ENCODE peak calls at places on chromosomes 13 and 19, in seven cellular contexts. Y is brain microvascular endothelial cell, N is mucosa of descending colon, E is AG09309, R is dorsolateral prefrontal cortex, P is left ventricle myocardium inferior, M is MM.1S. B is an unnamed sample.

GRCh38 chr13:63497601-63498000 is 2082.0 kb upstream of the PCDH20 start:
- DNase-seq in M (no peak), P (no peak), R (no peak), N (no peak), Y (no peak), E (no peak), B (no peak)

GRCh38 chr13:91351123-91351522 is 3.6 kb downstream of the MIR17HG start:
- DNase-seq in M (no peak), E (no peak), Y (no peak), N (no peak), R (no peak), P (no peak), B (no peak)

GRCh38 chr13:45537506-45537905 is 72.8 kb downstream of the COG3 start:
- DNase-seq in M (no peak), E (no peak), P (no peak), R (no peak), N (no peak), Y (no peak), B (no peak)

GRCh38 chr19:43511324-43511723 is 6.8 kb upstream of the PHLDB3 start:
- DNase-seq in M (no peak), N (no peak), P (no peak), Y (no peak), R (no peak), E (no peak), B (no peak)

GRCh38 chr13:75744127-75744526 is 108.0 kb downstream of the LMO7 start:
- DNase-seq in E (no peak), R (no peak), Y (no peak), M (no peak), N (no peak), P (no peak), B (no peak)

GRCh38 chr13:50810468-50810867 is 33.0 kb downstream of the DLEU7 start:
- DNase-seq in M (no peak), Y (no peak), R (no peak), N (no peak), E (no peak), P (no peak), B (no peak)

GRCh38 chr13:40681341-40682051 is 15.1 kb upstream of the FOXO1 start:
- DNase-seq in E (no peak), N (no peak), M (no peak), Y (no peak), P (no peak), R (no peak), B (no peak)

GRCh38 chr13:77448689-77449088 is 86.8 kb upstream of the SCEL start:
- DNase-seq in Y (no peak), R (no peak), P (no peak), M (no peak), N (no peak), E (no peak), B (no peak)

GRCh38 chr19:34881982-34882381 is 44.7 kb upstream of the ZNF30 start:
- DNase-seq in M (no peak), E (no peak), R (no peak), P (no peak), N (no peak), Y (no peak), B (no peak)

GRCh38 chr13:27341616-27342015 is 71.0 kb downstream of the RASL11A start:
- DNase-seq in R (no peak), Y (no peak), M (no peak), N (no peak), P (no peak), E (no peak), B (no peak)

GRCh38 chr19:6035026-6035425 is 57.1 kb upstream of the RANBP3 start:
- DNase-seq in M (no peak), E (no peak), N (no peak), R (peak), Y (no peak), P (no peak), B (no peak)

GRCh38 chr19:7509625-7510024 is 6.3 kb upstream of the ZNF358 start:
- DNase-seq in M (no peak), R (no peak), P (no peak), E (no peak), N (no peak), Y (no peak), B (no peak)

GRCh38 chr19:49150106-49150943 is 4.9 kb downstream of the HRC start:
- DNase-seq in R (peak), Y (peak), M (peak), E (peak), P (peak), N (peak), B (peak)

GRCh38 chr13:81487151-81487550 is 1146.2 kb upstream of the SPRY2 start:
- DNase-seq in R (no peak), E (no peak), Y (peak), M (peak), N (peak), P (no peak), B (no peak)

GRCh38 chr13:113555141-113555540 is 29.4 kb upstream of the TFDP1 start:
- DNase-seq in R (no peak), Y (no peak), N (no peak), M (no peak), P (no peak), E (no peak), B (no peak)

GRCh38 chr13:76516013-76516412 is 370.2 kb downstream of the KCTD12 start:
- DNase-seq in R (no peak), Y (peak), N (no peak), P (no peak), E (peak), M (no peak), B (no peak)

GRCh38 chr19:46288896-46289588 is 7.8 kb upstream of the HIF3A start:
- DNase-seq in Y (peak), M (no peak), P (peak), R (no peak), E (peak), N (no peak), B (no peak)

DNA sequence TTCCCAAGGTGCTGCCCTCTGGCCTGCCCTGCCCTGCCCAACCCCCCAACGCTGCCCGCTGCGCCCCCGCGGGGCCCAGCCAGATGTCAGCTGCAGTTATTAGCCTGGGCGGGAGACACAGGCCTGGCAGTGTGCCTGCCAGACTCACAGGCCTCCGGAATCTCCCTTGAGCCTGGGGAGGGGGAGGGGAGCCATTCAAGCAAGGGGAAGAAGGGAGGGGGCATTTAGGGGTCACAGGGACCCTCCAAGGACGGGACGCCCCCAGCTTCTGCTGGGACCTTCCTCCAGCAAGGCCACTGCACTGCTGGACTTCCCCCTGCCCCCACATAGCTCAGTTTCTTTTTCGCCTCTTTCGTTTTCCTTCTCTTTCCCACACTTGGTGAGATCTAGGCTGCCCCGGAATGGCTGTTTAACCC is 2.6 kb upstream of the JUNB start:
- DNase-seq in N (peak), E (no peak), Y (peak), P (peak), M (peak), R (peak), B (peak)
- TF ChIP-seq CTCF in N (no peak), E (no peak), Y (no peak), P (no peak), M (peak), R (no peak), B (peak)

DNA sequence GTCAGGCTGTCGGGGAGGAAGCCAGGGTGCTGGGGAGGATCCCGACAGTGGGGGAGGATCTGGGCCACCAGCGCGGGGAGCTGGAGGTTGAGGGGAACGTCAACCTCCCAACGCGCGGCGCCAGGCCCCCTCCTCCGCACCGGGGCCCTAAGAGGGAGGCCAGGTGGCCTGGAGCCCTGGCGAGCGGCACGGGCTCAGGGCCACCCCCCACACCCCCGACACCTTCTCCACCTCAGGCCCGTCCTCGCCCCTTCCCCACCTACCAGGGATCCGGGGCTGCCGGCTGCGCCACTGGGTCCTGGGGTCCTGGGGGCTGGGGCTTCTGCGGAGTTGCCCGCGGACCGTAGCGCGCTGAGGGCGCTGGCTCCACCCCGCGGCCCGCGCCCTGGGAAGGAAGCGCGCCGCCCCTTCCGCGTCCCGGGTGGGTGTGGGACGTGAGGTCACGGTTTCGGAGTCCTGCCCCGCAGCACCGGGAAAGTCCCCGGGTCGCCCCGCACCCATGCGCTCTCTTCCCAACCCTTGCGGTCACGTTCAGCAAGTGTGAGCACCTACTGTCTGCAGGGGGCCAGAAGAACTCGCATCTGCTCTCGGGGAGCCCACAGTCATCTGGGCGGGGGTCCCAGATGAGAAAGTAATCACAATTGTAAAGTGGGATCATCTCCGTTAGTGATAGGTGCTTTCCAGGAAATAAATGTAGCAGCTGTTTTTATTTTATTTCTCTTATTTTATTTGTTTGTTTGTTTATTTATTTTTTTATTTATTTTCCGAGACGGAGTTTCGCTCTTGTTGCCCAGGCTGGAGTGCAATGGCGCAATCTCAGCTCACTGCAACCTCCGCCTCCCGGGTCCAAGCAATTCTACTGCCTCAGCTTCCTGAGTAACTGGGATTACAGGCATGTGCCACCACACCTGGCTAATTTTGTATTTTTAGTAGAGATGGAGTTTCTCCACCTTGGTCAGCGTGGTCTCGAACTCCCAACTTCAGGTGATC is at the start of gene TICAM1:
- DNase-seq in P (peak), M (peak), R (no peak), E (no peak), Y (peak), N (peak), B (peak)
- H3K4me3 ChIP-seq in P (peak), M (peak), R (peak), E (peak), Y (peak), N (peak), B (peak)

GRCh38 chr19:38878575-38879399 is 712 bp upstream of the RINL start:
- DNase-seq in R (no peak), E (no peak), N (no peak), Y (no peak), P (no peak), M (no peak), B (no peak)
- TF ChIP-seq CTCF in R (no peak), E (no peak), N (no peak), Y (no peak), P (no peak), M (peak), B (no peak)

GRCh38 chr19:57583521-57584416 is at the start of gene ZIK1:
- DNase-seq in Y (peak), R (peak), N (peak), P (peak), M (no peak), E (peak), B (peak)
- H3K4me3 ChIP-seq in Y (peak), R (peak), N (no peak), P (peak), M (no peak), E (peak), B (peak)

GRCh38 chr19:19028526-19028925 is 4.8 kb downstream of the SUGP2 start:
- DNase-seq in P (no peak), Y (no peak), M (no peak), N (no peak), R (no peak), E (no peak), B (no peak)

GRCh38 chr19:19022380-19022961 is 10.8 kb downstream of the SUGP2 start:
- DNase-seq in R (no peak), M (no peak), P (no peak), Y (no peak), N (no peak), E (no peak), B (no peak)

GRCh38 chr19:19021115-19021514 is 12.2 kb downstream of the SUGP2 start:
- DNase-seq in P (no peak), M (no peak), N (no peak), E (no peak), Y (peak), R (peak), B (no peak)

GRCh38 chr19:19027228-19027627 is 6.1 kb downstream of the SUGP2 start:
- DNase-seq in R (no peak), M (no peak), E (no peak), Y (no peak), P (no peak), N (no peak), B (no peak)

GRCh38 chr19:19026299-19026971 is 6.9 kb downstream of the SUGP2 start:
- DNase-seq in R (no peak), P (no peak), E (no peak), N (peak), M (no peak), Y (no peak), B (no peak)
- TF ChIP-seq CTCF in R (peak), P (no peak), E (peak), N (no peak), M (peak), Y (peak), B (peak)

GRCh38 chr19:41219924-41220567 is 1.0 kb downstream of the AXL start:
- DNase-seq in Y (peak), N (no peak), M (no peak), R (no peak), E (no peak), P (peak), B (no peak)

GRCh38 chr19:41218615-41219507 is at the start of gene AXL:
- DNase-seq in R (peak), E (peak), N (peak), Y (peak), P (peak), M (no peak), B (no peak)

GRCh38 chr19:41222240-41222639 is 3.2 kb downstream of the AXL start:
- DNase-seq in M (no peak), P (no peak), E (no peak), Y (no peak), R (no peak), N (no peak), B (no peak)

GRCh38 chr19:41223431-41224234 is 4.6 kb downstream of the AXL start:
- DNase-seq in M (no peak), E (peak), P (no peak), Y (peak), R (no peak), N (no peak), B (no peak)

DNA sequence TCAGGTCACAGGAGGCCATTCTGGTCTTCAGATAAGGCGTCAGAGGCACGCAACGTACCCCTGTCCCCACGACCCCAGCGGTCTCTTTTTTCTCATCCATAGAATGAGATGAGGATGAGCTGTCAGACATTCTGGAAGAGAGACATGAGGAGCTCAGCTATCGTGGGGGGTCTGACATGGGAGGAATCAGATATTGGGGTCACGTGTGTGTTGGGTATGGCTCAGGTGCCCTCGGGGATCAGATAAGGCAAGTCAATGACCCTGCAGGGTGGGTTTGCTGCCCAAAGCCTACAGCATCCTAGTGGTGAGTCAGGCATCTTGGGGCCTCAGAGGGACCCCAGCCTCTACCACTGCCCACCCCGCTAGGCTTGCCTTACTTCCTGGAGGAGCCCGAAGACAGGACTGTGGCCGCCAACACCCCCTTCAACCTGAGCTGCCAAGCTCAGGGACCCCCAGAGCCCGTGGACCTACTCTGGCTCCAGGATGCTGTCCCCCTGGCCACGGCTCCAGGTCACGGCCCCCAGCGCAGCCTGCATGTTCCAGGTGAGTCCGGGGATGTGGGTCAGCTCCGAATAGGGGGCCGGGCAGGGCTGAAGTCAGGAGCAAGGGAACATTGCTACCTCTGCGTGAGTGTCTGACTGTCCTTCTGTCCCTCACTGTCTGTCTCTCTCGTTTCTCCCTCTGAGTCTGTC is 2.6 kb downstream of the AXL start:
- DNase-seq in E (no peak), Y (no peak), P (no peak), R (no peak), M (no peak), N (no peak), B (no peak)
- H3K4me3 ChIP-seq in E (peak), Y (peak), P (no peak), R (no peak), M (no peak), N (no peak), B (no peak)

GRCh38 chr13:47139519-47139918 is 242.7 kb upstream of the HTR2A start:
- DNase-seq in M (no peak), N (no peak), R (no peak), P (no peak), Y (no peak), E (no peak), B (no peak)
- TF ChIP-seq CTCF in M (no peak), N (no peak), R (no peak), P (no peak), Y (no peak), E (no peak), B (no peak)

B was measured in GM06990.